ENCODE peak calls at places on chromosomes 7 and 10, in nine cellular contexts. One of them, this sample, is unnamed.

GRCh38 chr10:51485668-51486067 is 213.7 kb downstream of the CSTF2T start:
- DNase-seq in fibroblast of pulmonary artery: no peak
- DNase-seq in WERI-Rb-1: no peak
- DNase-seq in A549: no peak
- DNase-seq in PC-9: no peak
- DNase-seq in fibroblast of the aortic adventitia: no peak
- DNase-seq in upper lobe of right lung: no peak
- DNase-seq in right atrium auricular region: no peak
- DNase-seq in pancreas: no peak
- DNase-seq in this sample: no peak

GRCh38 chr7:3083350-3083749 is 39.7 kb upstream of the CARD11 start:
- DNase-seq in A549: no peak
- DNase-seq in pancreas: no peak
- DNase-seq in PC-9: peak; percentile 18
- DNase-seq in WERI-Rb-1: no peak
- DNase-seq in right atrium auricular region: no peak
- DNase-seq in fibroblast of the aortic adventitia: no peak
- DNase-seq in fibroblast of pulmonary artery: peak; percentile 2
- DNase-seq in upper lobe of right lung: no peak
- DNase-seq in this sample: no peak

GRCh38 chr7:35015346-35015859 is 21.9 kb downstream of the DPY19L1 start:
- DNase-seq in fibroblast of pulmonary artery: peak; percentile 57
- DNase-seq in right atrium auricular region: no peak
- DNase-seq in WERI-Rb-1: no peak
- DNase-seq in A549: no peak
- DNase-seq in PC-9: no peak
- DNase-seq in fibroblast of the aortic adventitia: peak; percentile 54
- DNase-seq in pancreas: no peak
- DNase-seq in upper lobe of right lung: no peak
- DNase-seq in this sample: no peak

GRCh38 chr10:96118604-96119450 is 11.3 kb upstream of the ZNF518A start:
- DNase-seq in fibroblast of pulmonary artery: no peak
- DNase-seq in WERI-Rb-1: no peak
- DNase-seq in upper lobe of right lung: no peak
- DNase-seq in fibroblast of the aortic adventitia: no peak
- DNase-seq in A549: peak; percentile 72
- DNase-seq in right atrium auricular region: no peak
- DNase-seq in pancreas: no peak
- DNase-seq in PC-9: no peak
- DNase-seq in this sample: no peak

GRCh38 chr10:71134732-71135211 is 77.6 kb upstream of the UNC5B start:
- DNase-seq in right atrium auricular region: peak; percentile 28
- DNase-seq in fibroblast of pulmonary artery: no peak
- DNase-seq in upper lobe of right lung: no peak
- DNase-seq in pancreas: no peak
- DNase-seq in PC-9: no peak
- DNase-seq in WERI-Rb-1: peak; percentile 58
- DNase-seq in A549: no peak
- DNase-seq in fibroblast of the aortic adventitia: no peak
- DNase-seq in this sample: no peak

GRCh38 chr7:66050337-66050957 is 25.2 kb upstream of the ASL start:
- DNase-seq in fibroblast of pulmonary artery: no peak
- DNase-seq in A549: no peak
- DNase-seq in right atrium auricular region: no peak
- DNase-seq in WERI-Rb-1: no peak
- DNase-seq in upper lobe of right lung: no peak
- DNase-seq in fibroblast of the aortic adventitia: no peak
- DNase-seq in pancreas: no peak
- DNase-seq in PC-9: no peak
- DNase-seq in this sample: no peak

GRCh38 chr10:76899490-76899889 is 738.1 kb downstream of the KCNMA1 start:
- DNase-seq in fibroblast of the aortic adventitia: peak; percentile 76
- DNase-seq in upper lobe of right lung: no peak
- DNase-seq in A549: no peak
- DNase-seq in right atrium auricular region: no peak
- DNase-seq in WERI-Rb-1: no peak
- DNase-seq in PC-9: no peak
- DNase-seq in fibroblast of pulmonary artery: peak; percentile 3
- DNase-seq in pancreas: no peak
- DNase-seq in this sample: peak; percentile 27

GRCh38 chr10:110498982-110499795 is 1.5 kb downstream of the DUSP5 start:
- DNase-seq in WERI-Rb-1: peak; percentile 61
- DNase-seq in right atrium auricular region: no peak
- DNase-seq in fibroblast of the aortic adventitia: peak; percentile 70
- DNase-seq in upper lobe of right lung: no peak
- DNase-seq in pancreas: no peak
- DNase-seq in A549: no peak
- DNase-seq in fibroblast of pulmonary artery: peak; percentile 57
- DNase-seq in PC-9: peak; percentile 58
- DNase-seq in this sample: peak; percentile 80

GRCh38 chr7:134546903-134547737 is 1.8 kb upstream of the AKR1B15 start:
- DNase-seq in WERI-Rb-1: peak; percentile 90
- DNase-seq in fibroblast of the aortic adventitia: peak; percentile 76
- DNase-seq in right atrium auricular region: peak; percentile 74
- DNase-seq in pancreas: peak; percentile 86
- DNase-seq in fibroblast of pulmonary artery: peak; percentile 70
- DNase-seq in upper lobe of right lung: peak; percentile 80
- DNase-seq in A549: peak; percentile 90
- DNase-seq in PC-9: no peak
- DNase-seq in this sample: peak; percentile 66

GRCh38 chr10:73588656-73589055 is 2.5 kb downstream of the USP54 start:
- DNase-seq in A549: no peak
- DNase-seq in right atrium auricular region: no peak
- DNase-seq in WERI-Rb-1: no peak
- DNase-seq in upper lobe of right lung: no peak
- DNase-seq in PC-9: no peak
- DNase-seq in fibroblast of pulmonary artery: peak; percentile 66
- DNase-seq in fibroblast of the aortic adventitia: peak; percentile 62
- DNase-seq in pancreas: no peak
- DNase-seq in this sample: peak; percentile 27

GRCh38 chr10:129953541-129954031 is 10.5 kb downstream of the EBF3 start:
- DNase-seq in pancreas: no peak
- DNase-seq in PC-9: no peak
- DNase-seq in right atrium auricular region: no peak
- DNase-seq in WERI-Rb-1: no peak
- DNase-seq in fibroblast of pulmonary artery: peak; percentile 56
- DNase-seq in A549: no peak
- DNase-seq in fibroblast of the aortic adventitia: peak; percentile 92
- DNase-seq in upper lobe of right lung: no peak
- DNase-seq in this sample: peak; percentile 69

GRCh38 chr7:134086998-134087735 is 40.0 kb upstream of the LRGUK start:
- DNase-seq in right atrium auricular region: no peak
- DNase-seq in pancreas: no peak
- DNase-seq in PC-9: no peak
- DNase-seq in WERI-Rb-1: no peak
- DNase-seq in fibroblast of pulmonary artery: no peak
- DNase-seq in upper lobe of right lung: no peak
- DNase-seq in A549: no peak
- DNase-seq in fibroblast of the aortic adventitia: no peak
- DNase-seq in this sample: no peak

GRCh38 chr7:70698219-70698832 is 433.6 kb upstream of the GALNT17 start:
- DNase-seq in upper lobe of right lung: no peak
- DNase-seq in PC-9: no peak
- DNase-seq in fibroblast of the aortic adventitia: peak; percentile 80
- DNase-seq in WERI-Rb-1: peak; percentile 23
- DNase-seq in A549: peak; percentile 56
- DNase-seq in right atrium auricular region: no peak
- DNase-seq in fibroblast of pulmonary artery: peak; percentile 76
- DNase-seq in pancreas: no peak
- DNase-seq in this sample: peak; percentile 76

GRCh38 chr7:158958618-158959017 is 102.3 kb downstream of the DYNC2I1 start:
- DNase-seq in WERI-Rb-1: peak; percentile 38
- DNase-seq in right atrium auricular region: no peak
- DNase-seq in fibroblast of pulmonary artery: no peak
- DNase-seq in fibroblast of the aortic adventitia: no peak
- DNase-seq in upper lobe of right lung: no peak
- DNase-seq in A549: no peak
- DNase-seq in PC-9: no peak
- DNase-seq in pancreas: no peak
- DNase-seq in this sample: no peak

GRCh38 chr10:670038-670437 is 19.4 kb downstream of the DIP2C start:
- DNase-seq in A549: no peak
- DNase-seq in upper lobe of right lung: no peak
- DNase-seq in fibroblast of pulmonary artery: no peak
- DNase-seq in PC-9: no peak
- DNase-seq in fibroblast of the aortic adventitia: no peak
- DNase-seq in WERI-Rb-1: no peak
- DNase-seq in pancreas: no peak
- DNase-seq in right atrium auricular region: no peak
- DNase-seq in this sample: no peak

GRCh38 chr10:118808601-118809371 is 54.0 kb upstream of the CACUL1 start:
- DNase-seq in upper lobe of right lung: peak; percentile 49
- DNase-seq in fibroblast of pulmonary artery: no peak
- DNase-seq in A549: no peak
- DNase-seq in right atrium auricular region: no peak
- DNase-seq in fibroblast of the aortic adventitia: no peak
- DNase-seq in pancreas: peak; percentile 45
- DNase-seq in PC-9: no peak
- DNase-seq in WERI-Rb-1: no peak
- DNase-seq in this sample: no peak

GRCh38 chr7:157736341-157736740 is 399.5 kb downstream of the DNAJB6 start:
- DNase-seq in PC-9: no peak
- DNase-seq in right atrium auricular region: no peak
- DNase-seq in A549: no peak
- DNase-seq in fibroblast of the aortic adventitia: no peak
- DNase-seq in fibroblast of pulmonary artery: no peak
- DNase-seq in upper lobe of right lung: no peak
- DNase-seq in pancreas: no peak
- DNase-seq in WERI-Rb-1: no peak
- DNase-seq in this sample: no peak

GRCh38 chr10:106182542-106182941 is 982.0 kb downstream of the SORCS1 start:
- DNase-seq in right atrium auricular region: no peak
- DNase-seq in PC-9: no peak
- DNase-seq in WERI-Rb-1: no peak
- DNase-seq in pancreas: peak; percentile 66
- DNase-seq in fibroblast of pulmonary artery: no peak
- DNase-seq in A549: no peak
- DNase-seq in upper lobe of right lung: no peak
- DNase-seq in fibroblast of the aortic adventitia: no peak
- DNase-seq in this sample: no peak

GRCh38 chr10:43212043-43212721 is 54.7 kb downstream of the RASGEF1A start:
- DNase-seq in fibroblast of the aortic adventitia: no peak
- DNase-seq in A549: no peak
- DNase-seq in upper lobe of right lung: peak; percentile 58
- DNase-seq in WERI-Rb-1: no peak
- DNase-seq in pancreas: peak; percentile 46
- DNase-seq in right atrium auricular region: no peak
- DNase-seq in fibroblast of pulmonary artery: no peak
- DNase-seq in PC-9: no peak
- DNase-seq in this sample: no peak

GRCh38 chr10:84213076-84213475 is 12.3 kb downstream of the LRIT2 start:
- DNase-seq in fibroblast of the aortic adventitia: no peak
- DNase-seq in fibroblast of pulmonary artery: no peak
- DNase-seq in PC-9: no peak
- DNase-seq in pancreas: no peak
- DNase-seq in WERI-Rb-1: no peak
- DNase-seq in A549: no peak
- DNase-seq in right atrium auricular region: no peak
- DNase-seq in upper lobe of right lung: no peak
- DNase-seq in this sample: no peak

GRCh38 chr7:110977127-110977776 is 113.7 kb upstream of the LRRN3 start:
- DNase-seq in right atrium auricular region: no peak
- DNase-seq in fibroblast of pulmonary artery: no peak
- DNase-seq in WERI-Rb-1: no peak
- DNase-seq in upper lobe of right lung: no peak
- DNase-seq in fibroblast of the aortic adventitia: no peak
- DNase-seq in pancreas: no peak
- DNase-seq in PC-9: no peak
- DNase-seq in A549: no peak
- DNase-seq in this sample: no peak
- H3K4me3 ChIP-seq in right atrium auricular region: no peak overlapping the region
- H3K4me3 ChIP-seq in fibroblast of pulmonary artery: no peak overlapping the region
- H3K4me3 ChIP-seq in WERI-Rb-1: no peak overlapping the region
- H3K4me3 ChIP-seq in upper lobe of right lung: no peak overlapping the region
- H3K4me3 ChIP-seq in fibroblast of the aortic adventitia: no peak overlapping the region
- H3K4me3 ChIP-seq in pancreas: no peak overlapping the region
- H3K4me3 ChIP-seq in PC-9: no peak overlapping the region
- H3K4me3 ChIP-seq in A549: no peak overlapping the region
- H3K4me3 ChIP-seq in this sample: no peak overlapping the region

GRCh38 chr10:123141791-123142700 is 5.9 kb upstream of the HMX2 start:
- DNase-seq in pancreas: no peak
- DNase-seq in PC-9: no peak
- DNase-seq in fibroblast of the aortic adventitia: no peak
- DNase-seq in fibroblast of pulmonary artery: no peak
- DNase-seq in A549: no peak
- DNase-seq in right atrium auricular region: peak; percentile 23
- DNase-seq in WERI-Rb-1: no peak
- DNase-seq in upper lobe of right lung: no peak
- DNase-seq in this sample: no peak
- H3K4me3 ChIP-seq in pancreas: no peak overlapping the region
- H3K4me3 ChIP-seq in PC-9: no peak overlapping the region
- H3K4me3 ChIP-seq in fibroblast of the aortic adventitia: no peak overlapping the region
- H3K4me3 ChIP-seq in fibroblast of pulmonary artery: no peak overlapping the region
- H3K4me3 ChIP-seq in A549: no peak overlapping the region
- H3K4me3 ChIP-seq in right atrium auricular region: no peak overlapping the region
- H3K4me3 ChIP-seq in WERI-Rb-1: no peak overlapping the region
- H3K4me3 ChIP-seq in upper lobe of right lung: no peak overlapping the region
- H3K4me3 ChIP-seq in this sample: no peak overlapping the region

GRCh38 chr7:114415054-114415997 is 711 bp downstream of the FOXP2 start:
- DNase-seq in A549: no peak
- DNase-seq in upper lobe of right lung: no peak
- DNase-seq in fibroblast of the aortic adventitia: no peak
- DNase-seq in right atrium auricular region: no peak
- DNase-seq in fibroblast of pulmonary artery: no peak
- DNase-seq in PC-9: no peak
- DNase-seq in pancreas: peak; percentile 25
- DNase-seq in WERI-Rb-1: no peak
- DNase-seq in this sample: peak; percentile 6
- H3K4me3 ChIP-seq in A549: no peak overlapping the region
- H3K4me3 ChIP-seq in upper lobe of right lung: peak overlapping the region; percentile 25
- H3K4me3 ChIP-seq in fibroblast of the aortic adventitia: peak overlapping the region; percentile 52
- H3K4me3 ChIP-seq in right atrium auricular region: peak overlapping the region; percentile 9
- H3K4me3 ChIP-seq in fibroblast of pulmonary artery: peak overlapping the region; percentile 45
- H3K4me3 ChIP-seq in PC-9: no peak overlapping the region
- H3K4me3 ChIP-seq in pancreas: peak overlapping the region; percentile 10
- H3K4me3 ChIP-seq in WERI-Rb-1: peak overlapping the region; percentile 90
- H3K4me3 ChIP-seq in this sample: peak overlapping the region; percentile 49

DNA sequence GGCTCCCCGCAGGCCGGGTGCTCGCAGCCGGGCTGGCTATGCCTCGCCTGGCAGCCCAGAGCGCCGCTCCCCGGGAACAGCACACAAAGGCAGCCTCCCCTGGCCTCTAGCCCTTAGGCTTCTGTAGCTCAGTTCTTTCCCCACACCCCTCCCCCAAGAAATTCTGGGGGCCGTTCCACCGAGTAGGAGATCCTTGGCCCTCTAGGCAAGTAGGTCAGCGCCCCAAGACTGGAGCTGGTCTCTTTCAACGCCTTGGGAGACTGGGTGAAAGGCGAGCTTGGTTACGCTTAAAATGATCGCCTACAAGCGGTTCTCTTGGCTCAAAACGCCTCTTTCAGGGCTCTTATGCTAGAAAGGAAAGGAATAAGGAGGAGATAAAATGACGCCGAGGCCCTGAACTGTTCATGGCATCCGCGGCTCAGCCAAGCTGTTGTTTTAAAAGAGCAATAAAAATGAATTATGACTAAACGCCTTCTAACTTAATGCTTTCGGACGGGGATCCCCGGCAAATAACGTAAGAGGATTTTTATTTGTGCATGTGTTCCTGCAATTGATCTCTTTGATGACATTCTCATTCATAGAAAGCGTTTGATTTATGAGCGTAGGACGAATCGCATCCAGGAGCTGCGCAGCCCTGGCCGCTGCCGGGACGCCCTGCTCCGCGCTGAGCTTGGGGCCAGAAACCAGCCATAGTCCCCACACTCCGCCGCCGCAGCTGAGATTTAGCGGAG is 2.9 kb upstream of the HOXA1 start:
- DNase-seq in PC-9: no peak
- DNase-seq in pancreas: no peak
- DNase-seq in fibroblast of pulmonary artery: no peak
- DNase-seq in upper lobe of right lung: no peak
- DNase-seq in right atrium auricular region: no peak
- DNase-seq in A549: no peak
- DNase-seq in fibroblast of the aortic adventitia: peak; percentile 72
- DNase-seq in WERI-Rb-1: no peak
- DNase-seq in this sample: peak; percentile 93
- H3K4me3 ChIP-seq in PC-9: no peak overlapping the region
- H3K4me3 ChIP-seq in pancreas: peak overlapping the region; percentile 9
- H3K4me3 ChIP-seq in fibroblast of pulmonary artery: peak overlapping the region; percentile 55
- H3K4me3 ChIP-seq in upper lobe of right lung: peak overlapping the region; percentile 91
- H3K4me3 ChIP-seq in right atrium auricular region: peak overlapping the region; percentile 10
- H3K4me3 ChIP-seq in A549: no peak overlapping the region
- H3K4me3 ChIP-seq in fibroblast of the aortic adventitia: peak overlapping the region; percentile 81
- H3K4me3 ChIP-seq in WERI-Rb-1: peak overlapping the region; percentile 35
- H3K4me3 ChIP-seq in this sample: peak overlapping the region; percentile 93